ENCODE peak calls at places on chromosomes 3 and 15, in nine cellular contexts. One of them, this sample, is unnamed.

GRCh38 chr3:56761887-56762605 is 39.7 kb downstream of the ARHGEF3 start:
- DNase-seq in PC-3: no peak
- DNase-seq in GM23248: peak; percentile 66
- DNase-seq in H9: no peak
- DNase-seq in endothelial cell of umbilical vein: peak; percentile 45
- DNase-seq in mammary epithelial cell: no peak
- DNase-seq in Karpas-422: no peak
- DNase-seq in GM23338: no peak
- DNase-seq in hepatocyte: no peak
- DNase-seq in this sample: no peak

GRCh38 chr3:144197116-144197515 is 225.5 kb downstream of the DIPK2A start:
- DNase-seq in PC-3: no peak
- DNase-seq in GM23248: no peak
- DNase-seq in H9: no peak
- DNase-seq in endothelial cell of umbilical vein: no peak
- DNase-seq in mammary epithelial cell: no peak
- DNase-seq in Karpas-422: no peak
- DNase-seq in GM23338: no peak
- DNase-seq in hepatocyte: no peak
- DNase-seq in this sample: no peak

GRCh38 chr3:48784426-48785120 is 63.1 kb downstream of the PRKAR2A start:
- DNase-seq in PC-3: peak; percentile 58
- DNase-seq in GM23248: peak; percentile 39
- DNase-seq in H9: no peak
- DNase-seq in endothelial cell of umbilical vein: no peak
- DNase-seq in mammary epithelial cell: peak; percentile 16
- DNase-seq in Karpas-422: no peak
- DNase-seq in GM23338: no peak
- DNase-seq in hepatocyte: no peak
- DNase-seq in this sample: no peak

GRCh38 chr3:47420511-47421484 is 40.0 kb downstream of the PTPN23 start:
- DNase-seq in PC-3: peak; percentile 96
- DNase-seq in GM23248: peak; percentile 87
- DNase-seq in H9: peak; percentile 93
- DNase-seq in endothelial cell of umbilical vein: peak; percentile 82
- DNase-seq in mammary epithelial cell: peak; percentile 77
- DNase-seq in Karpas-422: peak; percentile 97
- DNase-seq in GM23338: peak; percentile 95
- DNase-seq in hepatocyte: peak; percentile 91
- DNase-seq in this sample: peak; percentile 88

GRCh38 chr3:68467465-68467864 is 464.9 kb downstream of the TAFA4 start:
- DNase-seq in PC-3: peak; percentile 4
- DNase-seq in GM23248: no peak
- DNase-seq in H9: no peak
- DNase-seq in endothelial cell of umbilical vein: no peak
- DNase-seq in mammary epithelial cell: no peak
- DNase-seq in Karpas-422: no peak
- DNase-seq in GM23338: peak; percentile 64
- DNase-seq in hepatocyte: no peak
- DNase-seq in this sample: no peak

GRCh38 chr3:188125076-188125475 is 28.9 kb upstream of the LPP start:
- DNase-seq in PC-3: no peak
- DNase-seq in GM23248: no peak
- DNase-seq in H9: no peak
- DNase-seq in endothelial cell of umbilical vein: no peak
- DNase-seq in mammary epithelial cell: no peak
- DNase-seq in Karpas-422: no peak
- DNase-seq in GM23338: no peak
- DNase-seq in hepatocyte: no peak
- DNase-seq in this sample: no peak

GRCh38 chr3:46233194-46233593 is 9.1 kb upstream of the CCR3 start:
- DNase-seq in PC-3: no peak
- DNase-seq in GM23248: no peak
- DNase-seq in H9: no peak
- DNase-seq in endothelial cell of umbilical vein: no peak
- DNase-seq in mammary epithelial cell: no peak
- DNase-seq in Karpas-422: no peak
- DNase-seq in GM23338: no peak
- DNase-seq in hepatocyte: no peak
- DNase-seq in this sample: no peak

GRCh38 chr3:21954709-21955108 is 203.7 kb upstream of the ZNF385D start:
- DNase-seq in PC-3: peak; percentile 61
- DNase-seq in GM23248: peak; percentile 89
- DNase-seq in H9: no peak
- DNase-seq in endothelial cell of umbilical vein: no peak
- DNase-seq in mammary epithelial cell: no peak
- DNase-seq in Karpas-422: no peak
- DNase-seq in GM23338: no peak
- DNase-seq in hepatocyte: no peak
- DNase-seq in this sample: no peak

GRCh38 chr3:150733936-150734794 is 28.8 kb downstream of the SIAH2 start:
- DNase-seq in PC-3: no peak
- DNase-seq in GM23248: no peak
- DNase-seq in H9: no peak
- DNase-seq in endothelial cell of umbilical vein: no peak
- DNase-seq in mammary epithelial cell: peak; percentile 90
- DNase-seq in Karpas-422: no peak
- DNase-seq in GM23338: no peak
- DNase-seq in hepatocyte: no peak
- DNase-seq in this sample: no peak

GRCh38 chr3:51684971-51685751 is 14.1 kb downstream of the TEX264 start:
- DNase-seq in PC-3: no peak
- DNase-seq in GM23248: no peak
- DNase-seq in H9: no peak
- DNase-seq in endothelial cell of umbilical vein: peak; percentile 20
- DNase-seq in mammary epithelial cell: no peak
- DNase-seq in Karpas-422: no peak
- DNase-seq in GM23338: no peak
- DNase-seq in hepatocyte: no peak
- DNase-seq in this sample: no peak

GRCh38 chr15:67373266-67373665 is 118.7 kb downstream of the IQCH start:
- DNase-seq in PC-3: no peak
- DNase-seq in GM23248: no peak
- DNase-seq in H9: no peak
- DNase-seq in endothelial cell of umbilical vein: no peak
- DNase-seq in mammary epithelial cell: no peak
- DNase-seq in Karpas-422: no peak
- DNase-seq in GM23338: no peak
- DNase-seq in hepatocyte: no peak
- DNase-seq in this sample: no peak

GRCh38 chr15:65519781-65520299 is 2.4 kb upstream of the DPP8 start:
- DNase-seq in PC-3: no peak
- DNase-seq in GM23248: no peak
- DNase-seq in H9: no peak
- DNase-seq in endothelial cell of umbilical vein: no peak
- DNase-seq in mammary epithelial cell: no peak
- DNase-seq in Karpas-422: peak; percentile 85
- DNase-seq in GM23338: no peak
- DNase-seq in hepatocyte: no peak
- DNase-seq in this sample: no peak

GRCh38 chr3:182608876-182609275 is 184.4 kb upstream of the ATP11B start:
- DNase-seq in PC-3: no peak
- DNase-seq in GM23248: no peak
- DNase-seq in H9: no peak
- DNase-seq in endothelial cell of umbilical vein: no peak
- DNase-seq in mammary epithelial cell: no peak
- DNase-seq in Karpas-422: no peak
- DNase-seq in GM23338: no peak
- DNase-seq in hepatocyte: no peak
- DNase-seq in this sample: no peak

GRCh38 chr3:122350814-122351418 is 25.9 kb downstream of the CSTA start:
- DNase-seq in PC-3: peak; percentile 27
- DNase-seq in GM23248: peak; percentile 71
- DNase-seq in H9: no peak
- DNase-seq in endothelial cell of umbilical vein: no peak
- DNase-seq in mammary epithelial cell: peak; percentile 59
- DNase-seq in Karpas-422: no peak
- DNase-seq in GM23338: no peak
- DNase-seq in hepatocyte: no peak
- DNase-seq in this sample: no peak

GRCh38 chr3:82494977-82495489 is 733.6 kb upstream of the GBE1 start:
- DNase-seq in PC-3: peak; percentile 7
- DNase-seq in GM23248: no peak
- DNase-seq in H9: no peak
- DNase-seq in endothelial cell of umbilical vein: no peak
- DNase-seq in mammary epithelial cell: no peak
- DNase-seq in Karpas-422: no peak
- DNase-seq in GM23338: no peak
- DNase-seq in hepatocyte: no peak
- DNase-seq in this sample: no peak

GRCh38 chr3:120088622-120089021 is 5.6 kb downstream of the GSK3B start:
- DNase-seq in PC-3: no peak
- DNase-seq in GM23248: no peak
- DNase-seq in H9: no peak
- DNase-seq in endothelial cell of umbilical vein: no peak
- DNase-seq in mammary epithelial cell: no peak
- DNase-seq in Karpas-422: peak; percentile 41
- DNase-seq in GM23338: no peak
- DNase-seq in hepatocyte: no peak
- DNase-seq in this sample: no peak
- H4K20me1 ChIP-seq in PC-3: peaks cover 77% of the 10 kb centered on the region
- H4K20me1 ChIP-seq in GM23248: peaks cover 50% of the 10 kb centered on the region
- H4K20me1 ChIP-seq in H9: no peaks in the 10 kb centered on the region
- H4K20me1 ChIP-seq in endothelial cell of umbilical vein: peaks cover 44% of the 10 kb centered on the region
- H4K20me1 ChIP-seq in mammary epithelial cell: peaks cover 31% of the 10 kb centered on the region
- H4K20me1 ChIP-seq in Karpas-422: peaks cover 39% of the 10 kb centered on the region
- H4K20me1 ChIP-seq in GM23338: peaks cover 43% of the 10 kb centered on the region
- H4K20me1 ChIP-seq in hepatocyte: peaks cover 94% of the 10 kb centered on the region
- H4K20me1 ChIP-seq in this sample: peaks cover 99% of the 10 kb centered on the region

GRCh38 chr15:52021892-52022540 is 3.0 kb downstream of the MAPK6 start:
- DNase-seq in PC-3: no peak
- DNase-seq in GM23248: peak; percentile 28
- DNase-seq in H9: no peak
- DNase-seq in endothelial cell of umbilical vein: no peak
- DNase-seq in mammary epithelial cell: no peak
- DNase-seq in Karpas-422: no peak
- DNase-seq in GM23338: no peak
- DNase-seq in hepatocyte: no peak
- DNase-seq in this sample: no peak
- H4K20me1 ChIP-seq in PC-3: peaks cover 49% of the 10 kb centered on the region
- H4K20me1 ChIP-seq in GM23248: no peaks in the 10 kb centered on the region
- H4K20me1 ChIP-seq in H9: no peaks in the 10 kb centered on the region
- H4K20me1 ChIP-seq in endothelial cell of umbilical vein: no peaks in the 10 kb centered on the region
- H4K20me1 ChIP-seq in mammary epithelial cell: no peaks in the 10 kb centered on the region
- H4K20me1 ChIP-seq in Karpas-422: peaks cover 4% of the 10 kb centered on the region
- H4K20me1 ChIP-seq in GM23338: peaks cover 37% of the 10 kb centered on the region
- H4K20me1 ChIP-seq in hepatocyte: peaks cover 42% of the 10 kb centered on the region
- H4K20me1 ChIP-seq in this sample: peaks cover 54% of the 10 kb centered on the region

GRCh38 chr15:74032046-74032445 is 37.5 kb downstream of the PML start:
- DNase-seq in PC-3: no peak
- DNase-seq in GM23248: no peak
- DNase-seq in H9: no peak
- DNase-seq in endothelial cell of umbilical vein: no peak
- DNase-seq in mammary epithelial cell: no peak
- DNase-seq in Karpas-422: no peak
- DNase-seq in GM23338: no peak
- DNase-seq in hepatocyte: no peak
- DNase-seq in this sample: no peak

GRCh38 chr15:74028646-74029045 is 34.1 kb downstream of the PML start:
- DNase-seq in PC-3: no peak
- DNase-seq in GM23248: no peak
- DNase-seq in H9: no peak
- DNase-seq in endothelial cell of umbilical vein: peak; percentile 35
- DNase-seq in mammary epithelial cell: no peak
- DNase-seq in Karpas-422: no peak
- DNase-seq in GM23338: no peak
- DNase-seq in hepatocyte: no peak
- DNase-seq in this sample: no peak

GRCh38 chr15:74024687-74025086 is 30.2 kb downstream of the PML start:
- DNase-seq in PC-3: no peak
- DNase-seq in GM23248: no peak
- DNase-seq in H9: no peak
- DNase-seq in endothelial cell of umbilical vein: peak; percentile 15
- DNase-seq in mammary epithelial cell: no peak
- DNase-seq in Karpas-422: no peak
- DNase-seq in GM23338: no peak
- DNase-seq in hepatocyte: no peak
- DNase-seq in this sample: no peak

GRCh38 chr15:74025436-74025835 is 30.9 kb downstream of the PML start:
- DNase-seq in PC-3: no peak
- DNase-seq in GM23248: peak; percentile 70
- DNase-seq in H9: no peak
- DNase-seq in endothelial cell of umbilical vein: peak; percentile 70
- DNase-seq in mammary epithelial cell: no peak
- DNase-seq in Karpas-422: no peak
- DNase-seq in GM23338: no peak
- DNase-seq in hepatocyte: no peak
- DNase-seq in this sample: no peak

GRCh38 chr15:74027688-74028087 is 33.2 kb downstream of the PML start:
- DNase-seq in PC-3: no peak
- DNase-seq in GM23248: no peak
- DNase-seq in H9: no peak
- DNase-seq in endothelial cell of umbilical vein: no peak
- DNase-seq in mammary epithelial cell: no peak
- DNase-seq in Karpas-422: no peak
- DNase-seq in GM23338: no peak
- DNase-seq in hepatocyte: no peak
- DNase-seq in this sample: no peak
- H4K20me1 ChIP-seq in PC-3: no peaks in the 10 kb centered on the region
- H4K20me1 ChIP-seq in GM23248: no peaks in the 10 kb centered on the region
- H4K20me1 ChIP-seq in H9: no peaks in the 10 kb centered on the region
- H4K20me1 ChIP-seq in endothelial cell of umbilical vein: no peaks in the 10 kb centered on the region
- H4K20me1 ChIP-seq in mammary epithelial cell: peaks cover 5% of the 10 kb centered on the region
- H4K20me1 ChIP-seq in Karpas-422: no peaks in the 10 kb centered on the region
- H4K20me1 ChIP-seq in GM23338: no peaks in the 10 kb centered on the region
- H4K20me1 ChIP-seq in hepatocyte: no peaks in the 10 kb centered on the region
- H4K20me1 ChIP-seq in this sample: peaks cover 3% of the 10 kb centered on the region

GRCh38 chr3:172333692-172334457 is 114.4 kb downstream of the GHSR start:
- DNase-seq in PC-3: no peak
- DNase-seq in GM23248: no peak
- DNase-seq in H9: no peak
- DNase-seq in endothelial cell of umbilical vein: no peak
- DNase-seq in mammary epithelial cell: no peak
- DNase-seq in Karpas-422: no peak
- DNase-seq in GM23338: no peak
- DNase-seq in hepatocyte: no peak
- DNase-seq in this sample: no peak

GRCh38 chr3:172332256-172333041 is 115.8 kb downstream of the GHSR start:
- DNase-seq in PC-3: peak; percentile 75
- DNase-seq in GM23248: peak; percentile 70
- DNase-seq in H9: peak; percentile 67
- DNase-seq in endothelial cell of umbilical vein: peak; percentile 70
- DNase-seq in mammary epithelial cell: peak; percentile 50
- DNase-seq in Karpas-422: peak; percentile 70
- DNase-seq in GM23338: peak; percentile 67
- DNase-seq in hepatocyte: peak; percentile 76
- DNase-seq in this sample: peak; percentile 60

GRCh38 chr3:172330413-172330812 is 117.8 kb downstream of the GHSR start:
- DNase-seq in PC-3: no peak
- DNase-seq in GM23248: no peak
- DNase-seq in H9: no peak
- DNase-seq in endothelial cell of umbilical vein: no peak
- DNase-seq in mammary epithelial cell: no peak
- DNase-seq in Karpas-422: no peak
- DNase-seq in GM23338: no peak
- DNase-seq in hepatocyte: no peak
- DNase-seq in this sample: no peak

GRCh38 chr3:172333042-172333377 is 115.2 kb downstream of the GHSR start:
- DNase-seq in PC-3: no peak
- DNase-seq in GM23248: no peak
- DNase-seq in H9: no peak
- DNase-seq in endothelial cell of umbilical vein: no peak
- DNase-seq in mammary epithelial cell: no peak
- DNase-seq in Karpas-422: no peak
- DNase-seq in GM23338: no peak
- DNase-seq in hepatocyte: no peak
- DNase-seq in this sample: no peak

GRCh38 chr3:172334743-172335142 is 113.5 kb downstream of the GHSR start:
- DNase-seq in PC-3: no peak
- DNase-seq in GM23248: no peak
- DNase-seq in H9: no peak
- DNase-seq in endothelial cell of umbilical vein: no peak
- DNase-seq in mammary epithelial cell: peak; percentile 63
- DNase-seq in Karpas-422: no peak
- DNase-seq in GM23338: no peak
- DNase-seq in hepatocyte: no peak
- DNase-seq in this sample: no peak
- H4K20me1 ChIP-seq in PC-3: no peaks in the 10 kb centered on the region
- H4K20me1 ChIP-seq in GM23248: no peaks in the 10 kb centered on the region
- H4K20me1 ChIP-seq in H9: no peaks in the 10 kb centered on the region
- H4K20me1 ChIP-seq in endothelial cell of umbilical vein: peaks cover 2% of the 10 kb centered on the region
- H4K20me1 ChIP-seq in mammary epithelial cell: no peaks in the 10 kb centered on the region
- H4K20me1 ChIP-seq in Karpas-422: no peaks in the 10 kb centered on the region
- H4K20me1 ChIP-seq in GM23338: no peaks in the 10 kb centered on the region
- H4K20me1 ChIP-seq in hepatocyte: peaks cover 3% of the 10 kb centered on the region
- H4K20me1 ChIP-seq in this sample: no peaks in the 10 kb centered on the region